ENCODE peak calls at places on chromosomes 1 and 21, in seven cellular contexts. One of them, this sample, is unnamed.

GRCh38 chr1:89523597-89524368 is 846 bp upstream of the LRRC8B start:
- DNase-seq in sigmoid colon: no peak
- DNase-seq in endodermal cell: peak; percentile 80
- DNase-seq in OCI-LY7: peak; percentile 44
- DNase-seq in kidney: no peak
- DNase-seq in CD8-positive, alpha-beta T cell: peak; percentile 56
- DNase-seq in ovary: no peak
- DNase-seq in this sample: no peak

GRCh38 chr1:907611-908451 is 15.9 kb upstream of the SAMD11 start:
- DNase-seq in sigmoid colon: peak; percentile 54
- DNase-seq in endodermal cell: peak; percentile 32
- DNase-seq in OCI-LY7: no peak
- DNase-seq in kidney: peak; percentile 80
- DNase-seq in CD8-positive, alpha-beta T cell: peak; percentile 6
- DNase-seq in ovary: no peak
- DNase-seq in this sample: no peak

GRCh38 chr1:191585095-191585494 is 573.2 kb upstream of the RGS18 start:
- DNase-seq in sigmoid colon: no peak
- DNase-seq in endodermal cell: no peak
- DNase-seq in OCI-LY7: no peak
- DNase-seq in kidney: no peak
- DNase-seq in CD8-positive, alpha-beta T cell: no peak
- DNase-seq in ovary: no peak
- DNase-seq in this sample: no peak

GRCh38 chr1:155569988-155570592 is 7.5 kb upstream of the ASH1L start:
- DNase-seq in sigmoid colon: no peak
- DNase-seq in endodermal cell: peak; percentile 19
- DNase-seq in OCI-LY7: no peak
- DNase-seq in kidney: no peak
- DNase-seq in CD8-positive, alpha-beta T cell: no peak
- DNase-seq in ovary: no peak
- DNase-seq in this sample: no peak

GRCh38 chr1:179230251-179230650 is 774 bp upstream of the ABL2 start:
- DNase-seq in sigmoid colon: no peak
- DNase-seq in endodermal cell: no peak
- DNase-seq in OCI-LY7: peak; percentile 3
- DNase-seq in kidney: no peak
- DNase-seq in CD8-positive, alpha-beta T cell: no peak
- DNase-seq in ovary: no peak
- DNase-seq in this sample: no peak

GRCh38 chr1:15540201-15540600 is 13.6 kb downstream of the DNAJC16 start:
- DNase-seq in sigmoid colon: no peak
- DNase-seq in endodermal cell: no peak
- DNase-seq in OCI-LY7: no peak
- DNase-seq in kidney: no peak
- DNase-seq in CD8-positive, alpha-beta T cell: no peak
- DNase-seq in ovary: no peak
- DNase-seq in this sample: peak; percentile 70

GRCh38 chr1:165312591-165312990 is 43.9 kb downstream of the LMX1A start:
- DNase-seq in sigmoid colon: no peak
- DNase-seq in endodermal cell: no peak
- DNase-seq in OCI-LY7: no peak
- DNase-seq in kidney: no peak
- DNase-seq in CD8-positive, alpha-beta T cell: no peak
- DNase-seq in ovary: no peak
- DNase-seq in this sample: no peak

GRCh38 chr1:113390871-113391642 is 742 bp downstream of the MAGI3 start:
- DNase-seq in sigmoid colon: peak; percentile 80
- DNase-seq in endodermal cell: peak; percentile 81
- DNase-seq in OCI-LY7: peak; percentile 53
- DNase-seq in kidney: peak; percentile 88
- DNase-seq in CD8-positive, alpha-beta T cell: peak; percentile 48
- DNase-seq in ovary: peak; percentile 68
- DNase-seq in this sample: peak; percentile 22

GRCh38 chr1:101055623-101056022 is 30.0 kb upstream of the DPH5 start:
- DNase-seq in sigmoid colon: no peak
- DNase-seq in endodermal cell: no peak
- DNase-seq in OCI-LY7: no peak
- DNase-seq in kidney: no peak
- DNase-seq in CD8-positive, alpha-beta T cell: no peak
- DNase-seq in ovary: no peak
- DNase-seq in this sample: no peak

GRCh38 chr1:200954434-200954833 is 59.7 kb downstream of the INAVA start:
- DNase-seq in sigmoid colon: no peak
- DNase-seq in endodermal cell: peak; percentile 12
- DNase-seq in OCI-LY7: no peak
- DNase-seq in kidney: no peak
- DNase-seq in CD8-positive, alpha-beta T cell: no peak
- DNase-seq in ovary: no peak
- DNase-seq in this sample: no peak

GRCh38 chr1:77556045-77556444 is 126.4 kb downstream of the ZZZ3 start:
- DNase-seq in sigmoid colon: no peak
- DNase-seq in endodermal cell: no peak
- DNase-seq in OCI-LY7: no peak
- DNase-seq in kidney: no peak
- DNase-seq in CD8-positive, alpha-beta T cell: no peak
- DNase-seq in ovary: no peak
- DNase-seq in this sample: no peak

GRCh38 chr21:33964706-33965325 is 49.2 kb upstream of the ATP5PO start:
- DNase-seq in sigmoid colon: no peak
- DNase-seq in endodermal cell: no peak
- DNase-seq in OCI-LY7: no peak
- DNase-seq in kidney: no peak
- DNase-seq in CD8-positive, alpha-beta T cell: no peak
- DNase-seq in ovary: no peak
- DNase-seq in this sample: no peak

GRCh38 chr1:211476200-211476849 is 15.6 kb downstream of the RD3 start:
- DNase-seq in sigmoid colon: peak; percentile 78
- DNase-seq in endodermal cell: peak; percentile 90
- DNase-seq in OCI-LY7: peak; percentile 77
- DNase-seq in kidney: peak; percentile 81
- DNase-seq in CD8-positive, alpha-beta T cell: peak; percentile 82
- DNase-seq in ovary: peak; percentile 54
- DNase-seq in this sample: peak; percentile 85

GRCh38 chr1:187264995-187265602 is 436.4 kb downstream of the PLA2G4A start:
- DNase-seq in sigmoid colon: no peak
- DNase-seq in endodermal cell: peak; percentile 75
- DNase-seq in OCI-LY7: peak; percentile 7
- DNase-seq in kidney: no peak
- DNase-seq in CD8-positive, alpha-beta T cell: no peak
- DNase-seq in ovary: no peak
- DNase-seq in this sample: peak; percentile 72

GRCh38 chr21:34885636-34886553 is 163.2 kb downstream of the RUNX1 start:
- DNase-seq in sigmoid colon: no peak
- DNase-seq in endodermal cell: peak; percentile 75
- DNase-seq in OCI-LY7: no peak
- DNase-seq in kidney: no peak
- DNase-seq in CD8-positive, alpha-beta T cell: no peak
- DNase-seq in ovary: peak; percentile 55
- DNase-seq in this sample: peak; percentile 53

GRCh38 chr1:247407180-247407616 is 8.8 kb upstream of the NLRP3 start:
- DNase-seq in sigmoid colon: peak; percentile 72
- DNase-seq in endodermal cell: no peak
- DNase-seq in OCI-LY7: no peak
- DNase-seq in kidney: peak; percentile 77
- DNase-seq in CD8-positive, alpha-beta T cell: peak; percentile 73
- DNase-seq in ovary: no peak
- DNase-seq in this sample: no peak

GRCh38 chr1:89767618-89768017 is 53.2 kb upstream of the LRRC8D start:
- DNase-seq in sigmoid colon: no peak
- DNase-seq in endodermal cell: no peak
- DNase-seq in OCI-LY7: no peak
- DNase-seq in kidney: no peak
- DNase-seq in CD8-positive, alpha-beta T cell: no peak
- DNase-seq in ovary: no peak
- DNase-seq in this sample: no peak

GRCh38 chr1:23222742-23223141 is 5.4 kb upstream of the HTR1D start:
- DNase-seq in sigmoid colon: no peak
- DNase-seq in endodermal cell: no peak
- DNase-seq in OCI-LY7: no peak
- DNase-seq in kidney: no peak
- DNase-seq in CD8-positive, alpha-beta T cell: no peak
- DNase-seq in ovary: no peak
- DNase-seq in this sample: no peak

GRCh38 chr1:242017580-242018233 is 18.8 kb upstream of the MAP1LC3C start:
- DNase-seq in sigmoid colon: peak; percentile 71
- DNase-seq in endodermal cell: peak; percentile 71
- DNase-seq in OCI-LY7: peak; percentile 53
- DNase-seq in kidney: no peak
- DNase-seq in CD8-positive, alpha-beta T cell: peak; percentile 32
- DNase-seq in ovary: peak; percentile 55
- DNase-seq in this sample: peak; percentile 63

GRCh38 chr1:87194856-87195255 is 133.8 kb upstream of the LMO4 start:
- DNase-seq in sigmoid colon: no peak
- DNase-seq in endodermal cell: no peak
- DNase-seq in OCI-LY7: no peak
- DNase-seq in kidney: no peak
- DNase-seq in CD8-positive, alpha-beta T cell: no peak
- DNase-seq in ovary: no peak
- DNase-seq in this sample: no peak

GRCh38 chr1:11132571-11133293 is 33.1 kb upstream of the EXOSC10 start:
- DNase-seq in sigmoid colon: no peak
- DNase-seq in endodermal cell: peak; percentile 50
- DNase-seq in OCI-LY7: no peak
- DNase-seq in kidney: no peak
- DNase-seq in CD8-positive, alpha-beta T cell: no peak
- DNase-seq in ovary: no peak
- DNase-seq in this sample: no peak

GRCh38 chr1:197182716-197183115 is 36.2 kb upstream of the ASPM start:
- DNase-seq in sigmoid colon: no peak
- DNase-seq in endodermal cell: no peak
- DNase-seq in OCI-LY7: no peak
- DNase-seq in kidney: no peak
- DNase-seq in CD8-positive, alpha-beta T cell: no peak
- DNase-seq in ovary: no peak
- DNase-seq in this sample: no peak
- H3K36me3 ChIP-seq in sigmoid colon: peaks cover 26% of the 10 kb centered on the region
- H3K36me3 ChIP-seq in endodermal cell: peaks cover 81% of the 10 kb centered on the region
- H3K36me3 ChIP-seq in OCI-LY7: peaks cover 78% of the 10 kb centered on the region
- H3K36me3 ChIP-seq in kidney: peaks cover 4% of the 10 kb centered on the region
- H3K36me3 ChIP-seq in CD8-positive, alpha-beta T cell: peaks cover 13% of the 10 kb centered on the region
- H3K36me3 ChIP-seq in ovary: no peaks in the 10 kb centered on the region
- H3K36me3 ChIP-seq in this sample: peaks cover 27% of the 10 kb centered on the region

GRCh38 chr1:170309389-170310013 is 163.7 kb downstream of the NTMT2 start:
- DNase-seq in sigmoid colon: no peak
- DNase-seq in endodermal cell: peak; percentile 66
- DNase-seq in OCI-LY7: no peak
- DNase-seq in kidney: no peak
- DNase-seq in CD8-positive, alpha-beta T cell: no peak
- DNase-seq in ovary: peak; percentile 64
- DNase-seq in this sample: peak; percentile 2

GRCh38 chr1:170310014-170310405 is 164.3 kb downstream of the NTMT2 start:
- DNase-seq in sigmoid colon: no peak
- DNase-seq in endodermal cell: no peak
- DNase-seq in OCI-LY7: no peak
- DNase-seq in kidney: no peak
- DNase-seq in CD8-positive, alpha-beta T cell: no peak
- DNase-seq in ovary: no peak
- DNase-seq in this sample: no peak

GRCh38 chr1:170306948-170307347 is 161.2 kb downstream of the NTMT2 start:
- DNase-seq in sigmoid colon: no peak
- DNase-seq in endodermal cell: no peak
- DNase-seq in OCI-LY7: no peak
- DNase-seq in kidney: no peak
- DNase-seq in CD8-positive, alpha-beta T cell: no peak
- DNase-seq in ovary: no peak
- DNase-seq in this sample: peak; percentile 36

GRCh38 chr1:170305777-170306299 is 160.1 kb downstream of the NTMT2 start:
- DNase-seq in sigmoid colon: no peak
- DNase-seq in endodermal cell: no peak
- DNase-seq in OCI-LY7: no peak
- DNase-seq in kidney: no peak
- DNase-seq in CD8-positive, alpha-beta T cell: no peak
- DNase-seq in ovary: no peak
- DNase-seq in this sample: no peak

GRCh38 chr1:170307426-170307825 is 161.7 kb downstream of the NTMT2 start:
- DNase-seq in sigmoid colon: no peak
- DNase-seq in endodermal cell: no peak
- DNase-seq in OCI-LY7: no peak
- DNase-seq in kidney: no peak
- DNase-seq in CD8-positive, alpha-beta T cell: no peak
- DNase-seq in ovary: no peak
- DNase-seq in this sample: no peak
- H3K27ac ChIP-seq in sigmoid colon: no peak overlapping the region
- H3K27ac ChIP-seq in endodermal cell: no peak overlapping the region
- H3K27ac ChIP-seq in OCI-LY7: no peak overlapping the region
- H3K27ac ChIP-seq in kidney: no peak overlapping the region
- H3K27ac ChIP-seq in CD8-positive, alpha-beta T cell: no peak overlapping the region
- H3K27ac ChIP-seq in ovary: peak overlapping the region; percentile 46
- H3K27ac ChIP-seq in this sample: no peak overlapping the region

DNA sequence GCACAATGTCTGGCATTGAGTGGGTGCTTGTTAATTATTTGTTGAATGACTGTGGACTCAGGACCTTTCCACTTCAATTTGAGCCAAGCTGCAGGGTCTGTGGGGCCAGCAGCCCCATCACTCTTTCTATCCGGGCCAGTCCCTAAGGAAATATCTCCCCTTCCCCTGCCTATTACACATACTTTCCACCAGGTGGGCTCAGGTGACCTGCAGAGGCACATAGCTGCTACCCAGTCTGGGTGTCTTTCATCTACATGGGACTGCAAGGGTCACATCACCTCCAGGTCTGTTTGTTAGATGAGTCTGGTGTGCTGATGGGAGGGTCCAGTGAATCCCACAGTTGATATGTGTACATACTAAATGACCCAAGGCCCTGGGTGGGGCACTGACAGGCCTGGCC is 59.6 kb upstream of the KDM4A start:
- DNase-seq in sigmoid colon: no peak
- DNase-seq in endodermal cell: peak; percentile 70
- DNase-seq in OCI-LY7: no peak
- DNase-seq in kidney: no peak
- DNase-seq in CD8-positive, alpha-beta T cell: no peak
- DNase-seq in ovary: no peak
- DNase-seq in this sample: no peak
- TF ChIP-seq CTCF in sigmoid colon: no peak
- TF ChIP-seq CTCF in endodermal cell: peak; percentile 80
- TF ChIP-seq CTCF in OCI-LY7: peak; percentile 27
- TF ChIP-seq CTCF in kidney: no peak
- TF ChIP-seq CTCF in CD8-positive, alpha-beta T cell: no peak
- TF ChIP-seq CTCF in ovary: no peak
- TF ChIP-seq CTCF in this sample: peak; percentile 3

DNA sequence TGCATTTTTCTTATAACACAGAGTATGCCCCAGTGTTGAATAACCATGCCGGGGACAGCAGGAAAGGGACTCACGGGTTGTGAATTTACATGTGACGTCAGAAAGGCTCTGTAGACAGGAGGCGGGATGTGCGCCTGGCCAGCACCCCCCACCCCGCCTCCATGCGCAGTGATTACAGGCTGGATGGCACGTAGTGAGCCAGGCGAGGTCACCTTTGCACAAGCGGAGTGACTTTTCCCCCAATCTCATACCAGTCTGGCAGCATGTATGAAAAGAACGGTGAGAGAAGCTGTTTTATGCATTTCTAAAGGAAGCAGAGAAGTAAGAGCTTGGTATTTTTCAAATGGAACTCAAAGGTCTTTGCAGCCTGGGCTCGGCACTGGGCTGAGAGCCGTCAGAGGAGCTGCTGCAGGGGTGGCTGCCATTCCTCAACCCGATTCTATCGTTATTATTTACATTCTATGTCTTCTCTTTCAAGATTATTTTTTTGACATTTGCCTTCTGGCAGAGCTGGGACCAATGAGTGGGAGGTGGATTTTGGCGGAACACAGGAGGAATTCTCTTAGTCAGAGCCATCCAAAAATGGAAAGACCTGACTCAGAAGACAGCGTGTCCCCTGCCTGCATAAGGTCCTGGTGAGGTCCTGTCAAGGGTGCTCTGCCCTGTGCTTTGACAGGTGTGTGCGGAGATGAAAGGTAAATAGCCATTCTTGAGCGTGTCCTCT is 115.6 kb upstream of the SLC45A1 start:
- DNase-seq in sigmoid colon: peak; percentile 95
- DNase-seq in endodermal cell: no peak
- DNase-seq in OCI-LY7: no peak
- DNase-seq in kidney: peak; percentile 91
- DNase-seq in CD8-positive, alpha-beta T cell: no peak
- DNase-seq in ovary: peak; percentile 86
- DNase-seq in this sample: peak; percentile 92
- H3K36me3 ChIP-seq in sigmoid colon: no peaks in the 10 kb centered on the region
- H3K36me3 ChIP-seq in endodermal cell: no peaks in the 10 kb centered on the region
- H3K36me3 ChIP-seq in OCI-LY7: no peaks in the 10 kb centered on the region
- H3K36me3 ChIP-seq in kidney: no peaks in the 10 kb centered on the region
- H3K36me3 ChIP-seq in CD8-positive, alpha-beta T cell: no peaks in the 10 kb centered on the region
- H3K36me3 ChIP-seq in ovary: no peaks in the 10 kb centered on the region
- H3K36me3 ChIP-seq in this sample: no peaks in the 10 kb centered on the region

This sample was measured in cardiac muscle cell.